ENCODE peak calls at places on chromosome 21, in six cellular contexts. X is activated naive CD4-positive, alpha-beta T cell treated with anti-CD3 and anti-CD28 coated beads, Interleukin-2, amount 50 U/mL, for 16 hours; N is Daoy; Q is GM23248; U is HFFc6; B is small intestine. Y is an unnamed sample.

GRCh38 chr21:45792682-45793383 is 149.3 kb downstream of the PCBP3 start:
- DNase-seq in X (no peak), N (no peak), Q (no peak), U (no peak), B (no peak), Y (no peak)

GRCh38 chr21:45525153-45525909 is 16.9 kb downstream of the SLC19A1 start:
- DNase-seq in X (peak), N (no peak), Q (no peak), U (no peak), B (peak), Y (no peak)

GRCh38 chr21:40386301-40386911 is 460.6 kb downstream of the DSCAM start:
- DNase-seq in X (peak), N (peak), Q (peak), U (no peak), B (peak), Y (peak)

GRCh38 chr21:34367320-34367935 is 3.6 kb downstream of the KCNE2 start:
- DNase-seq in X (peak), N (peak), Q (peak), U (peak), B (peak), Y (peak)

GRCh38 chr21:34243562-34243961 is 120.2 kb upstream of the KCNE2 start:
- DNase-seq in X (peak), N (peak), Q (peak), U (no peak), B (peak), Y (peak)

GRCh38 chr21:31604591-31605190 is 54.8 kb upstream of the SOD1 start:
- DNase-seq in X (peak), N (peak), Q (peak), U (peak), B (peak), Y (peak)

GRCh38 chr21:43657355-43658093 is 1.8 kb downstream of the HSF2BP start:
- DNase-seq in X (no peak), N (no peak), Q (peak), U (no peak), B (no peak), Y (peak)

GRCh38 chr21:29189358-29189757 is 58.9 kb downstream of the MAP3K7CL start:
- DNase-seq in X (no peak), N (no peak), Q (peak), U (peak), B (no peak), Y (no peak)

GRCh38 chr21:22791986-22792560 is 1793.9 kb downstream of the NCAM2 start:
- DNase-seq in X (no peak), N (peak), Q (peak), U (peak), B (peak), Y (no peak)

GRCh38 chr21:14533555-14534400 is 12.3 kb downstream of the SAMSN1 start:
- DNase-seq in X (no peak), N (no peak), Q (peak), U (peak), B (peak), Y (no peak)

GRCh38 chr21:36097427-36098230 is 27.8 kb downstream of the CBR1 start:
- DNase-seq in X (no peak), N (peak), Q (no peak), U (peak), B (peak), Y (peak)

Y was measured in GDM1.